ENCODE peak calls at places on chromosomes 13 and 19, in four cellular contexts. B, V, E and O are unnamed samples.
A peak's percentile ranks its signal among the peaks of the same experiment; 100 is the strongest.

GRCh38 chr19:35710784-35711723 is 6.7 kb downstream of the ZBTB32 start:
- DNase-seq in B (no peak), V (no peak), E (no peak), O (peak; percentile 13)

GRCh38 chr19:2474232-2475017 is 1.5 kb upstream of the GADD45B start:
- DNase-seq in B (peak; percentile 81), V (peak; percentile 62), E (peak; percentile 96), O (peak; percentile 86)

GRCh38 chr13:34522818-34523217 is 419.3 kb upstream of the NBEA start:
- DNase-seq in B (no peak), V (no peak), E (no peak), O (no peak)

GRCh38 chr13:113110852-113111315 is 5.3 kb downstream of the F7 start:
- DNase-seq in B (no peak), V (no peak), E (peak; percentile 58), O (no peak)

GRCh38 chr13:51802601-51803000 is 1.4 kb downstream of the DHRS12 start:
- DNase-seq in B (no peak), V (no peak), E (no peak), O (no peak)

GRCh38 chr13:37791699-37792098 is 77.9 kb downstream of the TRPC4 start:
- DNase-seq in B (no peak), V (no peak), E (no peak), O (peak; percentile 52)

GRCh38 chr19:7748756-7749155 is 1.4 kb upstream of the CD209 start:
- DNase-seq in B (peak; percentile 21), V (no peak), E (no peak), O (peak; percentile 13)

GRCh38 chr19:2235026-2235395 is 1.1 kb downstream of the PLEKHJ1 start:
- DNase-seq in B (peak; percentile 38), V (no peak), E (no peak), O (no peak)

GRCh38 chr13:42893346-42893745 is 98.7 kb downstream of the EPSTI1 start:
- DNase-seq in B (peak; percentile 73), V (no peak), E (no peak), O (peak; percentile 96)

GRCh38 chr19:533485-534058 is 2.0 kb downstream of the CDC34 start:
- DNase-seq in B (no peak), V (no peak), E (no peak), O (no peak)

GRCh38 chr19:13843104-13843921 is 33.6 kb upstream of the NANOS3 start:
- DNase-seq in B (peak; percentile 87), V (no peak), E (peak; percentile 89), O (no peak)

GRCh38 chr13:105538346-105538745 is 997.1 kb downstream of the EFNB2 start:
- DNase-seq in B (no peak), V (no peak), E (no peak), O (no peak)

GRCh38 chr19:3679138-3679537 is 21.1 kb downstream of the PIP5K1C start:
- DNase-seq in B (no peak), V (no peak), E (no peak), O (no peak)

GRCh38 chr19:44430956-44431355 is 17.3 kb downstream of the ZNF229 start:
- DNase-seq in B (peak; percentile 8), V (no peak), E (no peak), O (no peak)

GRCh38 chr19:14764401-14764800 is 14.0 kb downstream of the ADGRE2 start:
- DNase-seq in B (no peak), V (no peak), E (no peak), O (no peak)

GRCh38 chr19:49786432-49786831 is 19.6 kb downstream of the AP2A1 start:
- DNase-seq in B (peak; percentile 71), V (peak; percentile 70), E (no peak), O (peak; percentile 83)

GRCh38 chr19:3075605-3076431 is 13.5 kb upstream of the TLE5 start:
- DNase-seq in B (peak; percentile 40), V (no peak), E (no peak), O (no peak)

GRCh38 chr13:34011552-34012085 is 193.7 kb downstream of the RFC3 start:
- DNase-seq in B (peak; percentile 40), V (peak; percentile 14), E (no peak), O (no peak)

GRCh38 chr19:34475975-34476594 is 5.5 kb upstream of the WTIP start:
- DNase-seq in B (no peak), V (no peak), E (peak; percentile 33), O (peak; percentile 22)

GRCh38 chr19:15252398-15253018 is 20.3 kb upstream of the EPHX3 start:
- DNase-seq in B (peak; percentile 42), V (no peak), E (peak; percentile 85), O (peak; percentile 68)

GRCh38 chr19:28170066-28170465 is 1042.9 kb downstream of the UQCRFS1 start:
- DNase-seq in B (no peak), V (no peak), E (no peak), O (no peak)

GRCh38 chr19:48750771-48751504 is 1.5 kb downstream of the FUT1 start:
- DNase-seq in B (no peak), V (no peak), E (no peak), O (no peak)

GRCh38 chr13:61935710-61936109 is 520.1 kb upstream of the PCDH20 start:
- DNase-seq in B (no peak), V (no peak), E (no peak), O (no peak)

GRCh38 chr19:2443785-2444182 is 13.0 kb downstream of the LMNB2 start:
- DNase-seq in B (no peak), V (no peak), E (no peak), O (no peak)

GRCh38 chr13:110340812-110341444 is 33.8 kb downstream of the COL4A2 start:
- DNase-seq in B (peak; percentile 65), V (no peak), E (peak; percentile 99), O (peak; percentile 34)

GRCh38 chr13:84315527-84315926 is 433.3 kb upstream of the SLITRK1 start:
- DNase-seq in B (no peak), V (no peak), E (no peak), O (no peak)

GRCh38 chr13:105363747-105364177 is 1171.7 kb downstream of the EFNB2 start:
- DNase-seq in B (peak; percentile 2), V (no peak), E (no peak), O (no peak)

GRCh38 chr13:41675306-41675705 is 218.0 kb downstream of the RGCC start:
- DNase-seq in B (peak; percentile 51), V (no peak), E (no peak), O (peak; percentile 68)

GRCh38 chr13:108835082-108835481 is 205.7 kb downstream of the MYO16 start:
- DNase-seq in B (no peak), V (no peak), E (no peak), O (no peak)

GRCh38 chr19:34172661-34173144 is 399 bp downstream of the LSM14A start:
- DNase-seq in B (no peak), V (no peak), E (no peak), O (no peak)

GRCh38 chr19:36833430-36833829 is 4.8 kb downstream of the ZNF790 start:
- DNase-seq in B (no peak), V (no peak), E (no peak), O (no peak)
- TF ChIP-seq CTCF in B (no peak), V (no peak), E (no peak), O (no peak)

DNA sequence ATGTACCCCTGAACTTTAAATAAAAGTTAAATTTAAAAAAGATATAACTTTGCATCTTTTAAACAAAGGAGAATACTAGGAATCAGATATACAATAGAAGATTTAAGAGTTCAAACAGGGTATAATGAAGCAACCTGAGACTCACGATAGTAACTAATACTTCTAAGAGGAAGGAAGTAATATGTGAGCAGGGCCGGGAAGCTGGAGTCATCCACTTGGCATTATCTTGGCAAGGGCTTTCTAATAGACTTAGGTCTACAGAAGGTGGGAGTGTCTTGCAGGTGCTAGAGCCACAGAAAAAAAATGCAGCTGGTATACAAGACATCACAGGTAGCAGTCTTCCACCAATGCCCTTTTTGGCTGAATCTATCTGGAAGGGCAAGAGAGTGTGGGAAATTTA is 231.9 kb downstream of the KCTD12 start:
- DNase-seq in B (peak; percentile 51), V (no peak), E (no peak), O (no peak)
- H3K4me3 ChIP-seq in B (no peak overlapping the region), V (no peak overlapping the region), E (no peak overlapping the region), O (no peak overlapping the region)

GRCh38 chr19:47405854-47406417 is 13.4 kb downstream of the MEIS3 start:
- DNase-seq in B (no peak), V (no peak), E (no peak), O (no peak)
- TF ChIP-seq CTCF in B (no peak), V (no peak), E (no peak), O (no peak)

GRCh38 chr13:94706101-94706853 is 6.1 kb downstream of the SOX21 start:
- DNase-seq in B (no peak), V (no peak), E (no peak), O (no peak)
- H3K4me3 ChIP-seq in B (no peak overlapping the region), V (no peak overlapping the region), E (no peak overlapping the region), O (no peak overlapping the region)

DNA sequence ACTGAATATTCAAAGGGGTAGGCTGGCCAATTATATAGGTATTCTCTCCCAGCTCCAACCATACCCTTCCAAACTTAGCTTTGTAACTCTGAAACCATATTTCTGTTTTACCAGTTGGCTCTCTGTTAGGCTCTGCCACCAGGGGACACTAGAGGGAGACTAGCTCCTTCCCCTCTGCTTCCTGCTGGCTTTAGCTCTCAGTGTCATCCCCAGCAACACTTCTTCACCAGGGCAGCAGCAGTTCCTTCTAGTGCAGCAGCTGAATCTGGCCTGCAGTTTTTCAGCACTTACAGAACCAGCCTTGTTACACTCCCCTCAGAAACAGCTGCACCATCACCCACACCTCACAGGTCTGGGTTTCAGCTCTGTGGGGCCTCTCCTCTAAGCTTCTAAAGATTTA is 51.0 kb upstream of the DOCK9 start:
- DNase-seq in B (no peak), V (no peak), E (no peak), O (no peak)
- TF ChIP-seq CTCF in B (peak; percentile 41), V (no peak), E (no peak), O (peak; percentile 43)

GRCh38 chr13:79988573-79988972 is 352.4 kb downstream of the SPRY2 start:
- DNase-seq in B (peak; percentile 61), V (no peak), E (no peak), O (peak; percentile 70)

GRCh38 chr13:79986890-79987289 is 354.0 kb downstream of the SPRY2 start:
- DNase-seq in B (peak; percentile 51), V (no peak), E (no peak), O (peak; percentile 20)

GRCh38 chr13:79989251-79989661 is 351.7 kb downstream of the SPRY2 start:
- DNase-seq in B (peak; percentile 62), V (no peak), E (no peak), O (peak; percentile 39)

GRCh38 chr13:79987761-79988160 is 353.2 kb downstream of the SPRY2 start:
- DNase-seq in B (peak; percentile 62), V (no peak), E (no peak), O (no peak)

DNA sequence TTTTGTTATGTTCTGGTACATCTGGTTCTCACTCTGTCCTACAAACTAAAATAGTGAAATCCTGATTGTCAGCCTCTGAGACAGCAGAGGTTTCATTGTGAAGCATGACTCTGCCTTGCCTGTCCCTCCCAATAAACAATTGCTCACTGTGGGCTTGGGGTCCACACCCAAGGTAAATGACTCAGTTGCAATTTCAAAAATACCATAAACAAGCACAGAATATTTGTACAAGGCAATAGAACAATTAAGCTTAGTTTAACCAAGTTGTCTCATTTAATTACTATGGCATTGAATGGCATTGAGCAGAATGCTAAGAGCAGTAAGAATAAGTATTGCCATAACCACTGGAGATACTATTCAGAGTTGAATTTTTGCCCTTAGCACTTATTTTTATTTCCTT is 353.6 kb downstream of the SPRY2 start:
- DNase-seq in B (peak; percentile 88), V (no peak), E (no peak), O (peak; percentile 69)
- H3K4me3 ChIP-seq in B (no peak overlapping the region), V (no peak overlapping the region), E (no peak overlapping the region), O (no peak overlapping the region)